ENCODE peak calls at places on chromosomes 11 and 22, in six cellular contexts. E is fibroblast of the aortic adventitia, Y is fibroblast of pulmonary artery, C is right lobe of liver, R is upper lobe of left lung, F is nephron progenitor cell. S is an unnamed sample.

GRCh38 chr11:2271327-2272240 is 1.2 kb upstream of the ASCL2 start:
- DNase-seq in E (no peak), Y (no peak), C (peak; percentile 40), R (peak; percentile 65), F (no peak), S (no peak)

GRCh38 chr11:7595016-7595869 is 78.1 kb downstream of the CYB5R2 start:
- DNase-seq in E (peak; percentile 88), Y (no peak), C (no peak), R (no peak), F (no peak), S (no peak)

GRCh38 chr22:43183496-43184263 is 3.3 kb downstream of the TTLL12 start:
- DNase-seq in E (peak; percentile 40), Y (peak; percentile 90), C (no peak), R (no peak), F (no peak), S (peak; percentile 47)

GRCh38 chr11:25775608-25776007 is 556.3 kb upstream of the ANO3 start:
- DNase-seq in E (no peak), Y (peak; percentile 8), C (no peak), R (no peak), F (no peak), S (no peak)

GRCh38 chr22:38110008-38110862 is at the start of gene BAIAP2L2:
- DNase-seq in E (no peak), Y (no peak), C (peak; percentile 46), R (peak; percentile 52), F (peak; percentile 41), S (peak; percentile 82)

GRCh38 chr11:90744169-90744568 is 521.3 kb upstream of the CHORDC1 start:
- DNase-seq in E (no peak), Y (no peak), C (no peak), R (no peak), F (no peak), S (no peak)

GRCh38 chr11:114482114-114482513 is 42.8 kb downstream of the REXO2 start:
- DNase-seq in E (peak; percentile 12), Y (no peak), C (no peak), R (no peak), F (no peak), S (no peak)

GRCh38 chr11:93067881-93068390 is 98.5 kb downstream of the MTNR1B start:
- DNase-seq in E (no peak), Y (no peak), C (no peak), R (no peak), F (no peak), S (no peak)

GRCh38 chr11:6315811-6316425 is 4.4 kb downstream of the CAVIN3 start:
- DNase-seq in E (peak; percentile 74), Y (peak; percentile 76), C (peak; percentile 62), R (no peak), F (peak; percentile 63), S (no peak)

GRCh38 chr11:44534215-44534711 is 31.2 kb upstream of the CD82 start:
- DNase-seq in E (no peak), Y (no peak), C (no peak), R (no peak), F (no peak), S (no peak)

GRCh38 chr11:126414615-126415014 is 59.1 kb downstream of the ST3GAL4 start:
- DNase-seq in E (no peak), Y (no peak), C (no peak), R (no peak), F (no peak), S (peak; percentile 59)

GRCh38 chr11:33701831-33702230 is 1.2 kb upstream of the C11orf91 start:
- DNase-seq in E (peak; percentile 68), Y (peak; percentile 94), C (no peak), R (no peak), F (no peak), S (no peak)

GRCh38 chr11:69022268-69022667 is 9.2 kb upstream of the MRGPRF start:
- DNase-seq in E (no peak), Y (no peak), C (no peak), R (no peak), F (no peak), S (no peak)

GRCh38 chr22:19522190-19522880 is 1.9 kb downstream of the CLDN5 start:
- DNase-seq in E (no peak), Y (no peak), C (peak; percentile 49), R (no peak), F (no peak), S (peak; percentile 91)

GRCh38 chr22:19522881-19523239 is 1.4 kb downstream of the CLDN5 start:
- DNase-seq in E (no peak), Y (no peak), C (no peak), R (no peak), F (no peak), S (peak; percentile 82)

GRCh38 chr22:19520007-19520406 is 4.2 kb downstream of the CLDN5 start:
- DNase-seq in E (no peak), Y (no peak), C (peak; percentile 39), R (no peak), F (no peak), S (peak; percentile 81)

GRCh38 chr22:19519041-19519926 is 4.9 kb downstream of the CLDN5 start:
- DNase-seq in E (no peak), Y (no peak), C (peak; percentile 28), R (no peak), F (no peak), S (peak; percentile 88)

DNA sequence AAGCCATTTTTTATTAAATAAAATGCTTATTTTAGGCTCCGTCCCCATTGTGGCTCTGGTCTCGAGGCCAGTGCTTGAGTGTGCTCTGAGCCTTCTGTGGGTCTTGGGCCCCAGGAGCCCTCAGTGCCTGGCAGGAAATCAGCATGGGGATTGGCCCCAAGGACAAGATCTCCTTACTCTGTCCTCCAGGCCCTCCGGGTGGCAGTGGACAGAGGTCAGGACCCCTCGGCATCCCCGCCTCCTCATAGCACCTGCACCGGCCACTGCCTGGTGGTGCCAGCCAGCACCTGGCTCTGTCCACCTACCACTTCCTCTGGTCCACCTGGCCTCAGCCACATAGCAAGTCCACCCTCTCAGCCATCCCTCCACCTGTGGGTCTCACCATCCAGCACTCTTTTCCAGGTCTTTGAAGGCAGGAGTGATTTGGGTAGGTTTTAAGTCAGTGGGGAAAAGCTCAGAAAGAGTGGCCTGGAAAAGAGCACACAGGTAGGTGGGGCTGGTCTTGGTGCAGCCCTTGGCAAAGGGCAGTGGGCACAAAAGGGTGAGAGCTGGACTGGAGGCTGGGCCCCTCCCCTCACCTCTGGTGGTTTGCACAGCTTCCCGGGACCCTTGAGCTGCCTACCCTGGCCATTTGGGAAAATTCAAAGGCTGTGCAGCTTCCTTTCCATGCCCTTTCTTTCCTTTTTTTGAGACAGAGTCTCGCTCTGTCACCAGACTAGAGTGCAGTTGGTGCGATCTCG is 3.5 kb downstream of the CLDN5 start:
- DNase-seq in E (no peak), Y (no peak), C (peak; percentile 40), R (no peak), F (no peak), S (peak; percentile 81)
- TF ChIP-seq CTCF in E (no peak), Y (no peak), C (no peak), R (no peak), F (no peak), S (no peak)

GRCh38 chr11:67647471-67647870 is 3.1 kb downstream of the ACY3 start:
- DNase-seq in E (no peak), Y (no peak), C (no peak), R (peak; percentile 61), F (no peak), S (no peak)

GRCh38 chr11:67645521-67646457 is 4.7 kb downstream of the ACY3 start:
- DNase-seq in E (no peak), Y (no peak), C (no peak), R (no peak), F (no peak), S (no peak)

GRCh38 chr11:67648140-67648795 is 2.3 kb downstream of the ACY3 start:
- DNase-seq in E (no peak), Y (no peak), C (no peak), R (peak; percentile 55), F (no peak), S (no peak)

GRCh38 chr11:67644472-67645418 is 5.2 kb upstream of the TBX10 start:
- DNase-seq in E (no peak), Y (no peak), C (no peak), R (peak; percentile 70), F (no peak), S (no peak)

DNA sequence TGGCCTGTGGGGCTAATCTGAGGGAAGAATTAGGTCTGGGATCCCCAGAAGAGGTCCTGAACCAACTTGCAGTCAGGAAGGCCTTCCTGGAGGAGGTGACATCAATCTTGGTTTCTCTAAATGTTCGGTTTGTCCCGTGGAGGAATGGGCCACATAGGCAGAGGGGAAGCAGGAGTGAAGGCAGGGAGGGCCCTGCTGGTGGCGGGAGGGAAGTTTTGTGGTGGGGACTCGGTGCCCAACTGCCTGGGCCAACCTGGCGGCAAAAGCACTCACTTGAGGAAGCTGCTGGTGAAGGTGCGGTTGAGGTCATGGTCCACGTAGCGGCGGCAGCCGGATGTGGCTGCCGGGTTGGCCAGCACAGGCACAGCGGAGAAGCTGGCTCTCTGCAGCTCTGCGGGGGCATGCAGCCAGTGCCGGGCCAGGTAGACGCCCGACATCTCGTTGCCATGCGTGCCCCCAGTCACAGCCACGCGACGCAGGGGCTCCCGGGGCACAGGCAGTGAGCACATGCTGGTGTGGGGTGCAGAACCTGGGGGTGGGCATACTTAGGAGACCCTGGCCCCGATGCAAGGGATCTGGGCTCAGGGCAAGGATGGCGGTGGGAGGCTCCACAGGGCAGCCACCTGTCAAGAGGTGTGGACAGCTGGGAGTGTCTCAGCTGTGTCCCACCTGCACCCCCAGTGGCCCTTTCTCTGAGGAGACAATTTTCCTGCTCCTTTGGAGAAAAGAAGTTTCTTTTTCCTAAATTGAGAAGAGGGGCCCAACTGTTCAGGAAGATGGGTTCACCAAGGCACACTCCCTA is 3.8 kb downstream of the ACY3 start:
- DNase-seq in E (no peak), Y (no peak), C (no peak), R (peak; percentile 85), F (no peak), S (no peak)
- TF ChIP-seq CTCF in E (no peak), Y (no peak), C (no peak), R (no peak), F (no peak), S (no peak)

GRCh38 chr11:87879118-87879517 is 296.1 kb downstream of the RAB38 start:
- DNase-seq in E (no peak), Y (peak; percentile 27), C (no peak), R (no peak), F (no peak), S (no peak)

DNA sequence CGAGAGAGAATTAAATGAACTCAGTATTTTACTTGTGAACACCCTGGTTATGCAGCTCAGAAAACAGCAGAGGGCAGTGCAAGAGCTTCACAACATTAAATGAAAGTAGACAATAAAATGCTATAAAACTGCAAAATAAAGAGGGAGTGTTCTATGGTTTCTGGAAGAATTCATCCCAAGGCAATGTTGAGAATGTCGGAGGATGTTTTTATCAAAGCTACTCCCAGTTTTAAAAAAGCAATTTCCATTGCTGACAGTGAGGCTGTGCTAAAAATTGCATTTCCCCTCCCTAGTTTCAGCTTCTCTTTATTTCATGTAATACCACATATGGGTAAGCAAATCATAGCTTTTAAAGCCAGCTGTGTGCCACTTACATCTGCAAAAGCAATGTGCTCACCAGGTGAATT is 296.9 kb downstream of the RAB38 start:
- DNase-seq in E (peak; percentile 66), Y (peak; percentile 73), C (no peak), R (no peak), F (no peak), S (no peak)
- TF ChIP-seq CTCF in E (peak; percentile 56), Y (peak; percentile 72), C (peak; percentile 50), R (no peak), F (peak; percentile 41), S (peak; percentile 74)

GRCh38 chr22:40920526-40920925 is 30.7 kb upstream of the RBX1 start:
- DNase-seq in E (no peak), Y (no peak), C (no peak), R (no peak), F (no peak), S (no peak)

GRCh38 chr22:40922484-40923303 is 28.5 kb upstream of the RBX1 start:
- DNase-seq in E (peak; percentile 83), Y (peak; percentile 84), C (no peak), R (no peak), F (no peak), S (no peak)

GRCh38 chr22:40919446-40919845 is 31.7 kb upstream of the RBX1 start:
- DNase-seq in E (peak; percentile 56), Y (peak; percentile 17), C (no peak), R (no peak), F (no peak), S (no peak)
- TF ChIP-seq CTCF in E (no peak), Y (no peak), C (no peak), R (no peak), F (no peak), S (no peak)

S was measured in chondrocyte.